ENCODE peak calls at places on chromosomes 7 and 10, in four cellular contexts. One of them, this sample, is unnamed.

GRCh38 chr10:133520193-133520738 is 6.9 kb upstream of the CYP2E1 start:
- DNase-seq in sigmoid colon: peak
- DNase-seq in choroid plexus epithelial cell: peak
- DNase-seq in AG09319: peak
- DNase-seq in this sample: peak

GRCh38 chr10:102729090-102730026 is 14.4 kb upstream of the WBP1L start:
- DNase-seq in sigmoid colon: peak
- DNase-seq in choroid plexus epithelial cell: peak
- DNase-seq in AG09319: no peak
- DNase-seq in this sample: peak

GRCh38 chr10:117399341-117400196 is 24.3 kb upstream of the PDZD8 start:
- DNase-seq in sigmoid colon: no peak
- DNase-seq in choroid plexus epithelial cell: no peak
- DNase-seq in AG09319: no peak
- DNase-seq in this sample: no peak

GRCh38 chr10:125174360-125174759 is 14.0 kb upstream of the CTBP2 start:
- DNase-seq in sigmoid colon: no peak
- DNase-seq in choroid plexus epithelial cell: no peak
- DNase-seq in AG09319: no peak
- DNase-seq in this sample: no peak

GRCh38 chr10:124894569-124895215 is 47.2 kb upstream of the ZRANB1 start:
- DNase-seq in sigmoid colon: no peak
- DNase-seq in choroid plexus epithelial cell: no peak
- DNase-seq in AG09319: no peak
- DNase-seq in this sample: no peak

GRCh38 chr7:151080091-151080521 is 503 bp downstream of the FASTK start:
- DNase-seq in sigmoid colon: no peak
- DNase-seq in choroid plexus epithelial cell: peak
- DNase-seq in AG09319: no peak
- DNase-seq in this sample: no peak

GRCh38 chr10:10642741-10643280 is 374.9 kb upstream of the CELF2 start:
- DNase-seq in sigmoid colon: no peak
- DNase-seq in choroid plexus epithelial cell: peak
- DNase-seq in AG09319: no peak
- DNase-seq in this sample: no peak

GRCh38 chr7:155071121-155071651 is 1.1 kb downstream of the HTR5A start:
- DNase-seq in sigmoid colon: no peak
- DNase-seq in choroid plexus epithelial cell: no peak
- DNase-seq in AG09319: no peak
- DNase-seq in this sample: no peak

GRCh38 chr7:117901089-117901797 is 28.0 kb upstream of the CTTNBP2 start:
- DNase-seq in sigmoid colon: no peak
- DNase-seq in choroid plexus epithelial cell: no peak
- DNase-seq in AG09319: no peak
- DNase-seq in this sample: no peak

GRCh38 chr7:17274551-17275245 is 23.8 kb upstream of the AHR start:
- DNase-seq in sigmoid colon: no peak
- DNase-seq in choroid plexus epithelial cell: peak
- DNase-seq in AG09319: no peak
- DNase-seq in this sample: peak

GRCh38 chr10:112184052-112184371 is 447 bp upstream of the GPAM start:
- DNase-seq in sigmoid colon: no peak
- DNase-seq in choroid plexus epithelial cell: no peak
- DNase-seq in AG09319: no peak
- DNase-seq in this sample: no peak

GRCh38 chr7:1672851-1673486 is 2.9 kb downstream of the ELFN1 start:
- DNase-seq in sigmoid colon: peak
- DNase-seq in choroid plexus epithelial cell: no peak
- DNase-seq in AG09319: no peak
- DNase-seq in this sample: no peak

GRCh38 chr7:150961510-150962284 is 16.4 kb downstream of the KCNH2 start:
- DNase-seq in sigmoid colon: no peak
- DNase-seq in choroid plexus epithelial cell: peak
- DNase-seq in AG09319: no peak
- DNase-seq in this sample: no peak

GRCh38 chr7:43754596-43754995 is 3.9 kb upstream of the BLVRA start:
- DNase-seq in sigmoid colon: no peak
- DNase-seq in choroid plexus epithelial cell: no peak
- DNase-seq in AG09319: no peak
- DNase-seq in this sample: no peak

GRCh38 chr10:77456414-77456813 is 181.2 kb downstream of the KCNMA1 start:
- DNase-seq in sigmoid colon: no peak
- DNase-seq in choroid plexus epithelial cell: no peak
- DNase-seq in AG09319: no peak
- DNase-seq in this sample: no peak
- TF ChIP-seq CTCF in sigmoid colon: no peak
- TF ChIP-seq CTCF in choroid plexus epithelial cell: no peak
- TF ChIP-seq CTCF in AG09319: no peak
- TF ChIP-seq CTCF in this sample: no peak

GRCh38 chr7:112500619-112501018 is 19.8 kb downstream of the LSMEM1 start:
- DNase-seq in sigmoid colon: no peak
- DNase-seq in choroid plexus epithelial cell: peak
- DNase-seq in AG09319: no peak
- DNase-seq in this sample: peak
- TF ChIP-seq CTCF in sigmoid colon: no peak
- TF ChIP-seq CTCF in choroid plexus epithelial cell: peak
- TF ChIP-seq CTCF in AG09319: no peak
- TF ChIP-seq CTCF in this sample: peak

GRCh38 chr10:128843972-128844371 is 623.1 kb upstream of the MGMT start:
- DNase-seq in sigmoid colon: no peak
- DNase-seq in choroid plexus epithelial cell: no peak
- DNase-seq in AG09319: no peak
- DNase-seq in this sample: no peak
- TF ChIP-seq CTCF in sigmoid colon: no peak
- TF ChIP-seq CTCF in choroid plexus epithelial cell: no peak
- TF ChIP-seq CTCF in AG09319: no peak
- TF ChIP-seq CTCF in this sample: no peak

DNA sequence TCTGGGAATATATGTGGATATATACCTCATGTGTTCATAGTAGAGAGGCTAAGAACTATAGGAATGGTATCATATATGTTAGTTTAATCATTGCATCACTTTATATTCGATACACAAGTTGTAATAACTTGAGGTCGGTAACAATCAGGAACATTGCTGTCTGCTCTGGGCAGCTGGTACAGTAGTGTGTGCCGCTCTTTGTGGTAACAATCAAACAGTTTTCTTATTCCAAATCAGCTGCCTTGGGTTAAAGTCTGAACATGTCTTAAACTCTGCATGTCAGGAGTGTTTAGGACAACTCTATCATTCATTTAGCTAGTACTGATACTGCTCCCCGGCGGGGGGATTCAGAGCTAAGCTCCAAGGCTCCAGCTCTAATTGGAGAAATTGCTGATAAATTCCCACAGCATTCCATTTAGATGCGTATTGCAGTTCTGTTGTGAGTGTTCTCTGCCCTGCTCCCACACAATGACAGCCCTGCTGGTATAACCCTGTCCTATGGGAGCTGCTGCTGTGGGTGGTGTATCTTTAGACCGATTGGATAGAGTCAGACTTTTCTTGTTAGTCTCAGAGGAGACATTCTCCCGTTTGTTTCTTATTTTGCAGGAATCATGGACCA is 707.5 kb upstream of the FZD8 start:
- DNase-seq in sigmoid colon: no peak
- DNase-seq in choroid plexus epithelial cell: peak
- DNase-seq in AG09319: no peak
- DNase-seq in this sample: peak
- TF ChIP-seq CTCF in sigmoid colon: no peak
- TF ChIP-seq CTCF in choroid plexus epithelial cell: peak
- TF ChIP-seq CTCF in AG09319: no peak
- TF ChIP-seq CTCF in this sample: no peak

This sample was measured in astrocyte of the spinal cord.